ENCODE peak calls at places on chromosomes 7 and 10, in six cellular contexts. G is iPS-NIHi11, F is SK-N-MC, Q is nephron progenitor cell, Z is fibroblast of villous mesenchyme, R is dorsolateral prefrontal cortex. H is an unnamed sample.

GRCh38 chr10:33052476-33052875 is 94.4 kb upstream of the ITGB1 start:
- DNase-seq in Z (no peak), G (no peak), F (no peak), Q (no peak), R (no peak), H (no peak)

GRCh38 chr7:157614457-157615020 is 277.7 kb downstream of the DNAJB6 start:
- DNase-seq in F (no peak), Q (no peak), Z (no peak), G (no peak), R (no peak), H (no peak)

GRCh38 chr7:36851382-36851781 is 127.1 kb upstream of the AOAH start:
- DNase-seq in Z (no peak), R (no peak), F (no peak), Q (no peak), G (no peak), H (no peak)

GRCh38 chr7:147014596-147014995 is 898.0 kb downstream of the CNTNAP2 start:
- DNase-seq in G (no peak), F (no peak), Q (no peak), Z (no peak), R (no peak), H (no peak)

GRCh38 chr7:47551550-47552121 is 30.3 kb downstream of the TNS3 start:
- DNase-seq in F (no peak), G (no peak), Q (no peak), Z (peak; percentile 53), R (no peak), H (no peak)

GRCh38 chr7:112080441-112080840 is 125.8 kb downstream of the DOCK4 start:
- DNase-seq in F (no peak), Q (no peak), Z (peak; percentile 89), R (no peak), G (no peak), H (no peak)

GRCh38 chr7:150909192-150909591 is 56.9 kb downstream of the AOC1 start:
- DNase-seq in Z (no peak), Q (no peak), F (no peak), G (no peak), R (no peak), H (peak; percentile 35)

GRCh38 chr10:123782549-123782948 is 109.1 kb downstream of the CPXM2 start:
- DNase-seq in F (no peak), R (no peak), Q (no peak), G (no peak), Z (no peak), H (no peak)

GRCh38 chr7:33195264-33195663 is 65.9 kb downstream of the BBS9 start:
- DNase-seq in R (no peak), F (no peak), G (no peak), Q (no peak), Z (peak; percentile 69), H (no peak)

GRCh38 chr7:116953372-116953726 is at the start of gene ST7:
- DNase-seq in R (peak; percentile 39), Z (peak; percentile 71), Q (peak; percentile 64), G (peak; percentile 67), F (no peak), H (peak; percentile 48)

GRCh38 chr10:117550042-117550441 is 7.5 kb downstream of the EMX2 start:
- DNase-seq in Q (no peak), R (no peak), Z (peak; percentile 59), F (no peak), G (no peak), H (no peak)

GRCh38 chr7:101470668-101471067 is 108.0 kb downstream of the COL26A1 start:
- DNase-seq in G (no peak), F (no peak), Z (no peak), Q (no peak), R (no peak), H (no peak)

GRCh38 chr7:33357846-33358245 is 228.5 kb downstream of the BBS9 start:
- DNase-seq in F (no peak), Q (no peak), G (no peak), R (no peak), Z (no peak), H (no peak)

GRCh38 chr10:127569210-127569609 is 20.1 kb downstream of the NPS start:
- DNase-seq in Q (no peak), R (no peak), Z (no peak), F (no peak), G (no peak), H (no peak)

GRCh38 chr7:44305564-44306507 is 19.6 kb downstream of the CAMK2B start:
- DNase-seq in F (no peak), R (peak; percentile 24), Z (no peak), G (no peak), Q (no peak), H (no peak)

GRCh38 chr7:75945297-75946168 is 30.6 kb downstream of the POR start:
- DNase-seq in F (no peak), Z (peak; percentile 94), G (no peak), R (no peak), Q (no peak), H (no peak)

GRCh38 chr7:105399043-105399725 is 10.5 kb upstream of the SRPK2 start:
- DNase-seq in F (no peak), R (no peak), Z (peak; percentile 52), G (no peak), Q (no peak), H (no peak)

GRCh38 chr10:73097305-73097670 is 622 bp upstream of the P4HA1 start:
- DNase-seq in G (no peak), F (no peak), Z (no peak), Q (no peak), R (no peak), H (no peak)

GRCh38 chr7:35253680-35254495 is at the start of gene TBX20:
- DNase-seq in G (peak; percentile 86), R (no peak), Z (peak; percentile 78), Q (peak; percentile 76), F (no peak), H (no peak)

GRCh38 chr10:34254596-34254995 is 560.5 kb downstream of the PARD3 start:
- DNase-seq in Q (no peak), Z (peak; percentile 31), R (no peak), G (no peak), F (no peak), H (no peak)

GRCh38 chr10:31623466-31623865 is 304.4 kb downstream of the ZEB1 start:
- DNase-seq in G (no peak), F (peak; percentile 50), R (no peak), Z (peak; percentile 87), Q (no peak), H (no peak)

GRCh38 chr10:69963178-69963834 is 89.3 kb upstream of the MACROH2A2 start:
- DNase-seq in G (no peak), R (no peak), Q (no peak), Z (no peak), F (no peak), H (no peak)

GRCh38 chr10:2890093-2890492 is 177.3 kb upstream of the PFKP start:
- DNase-seq in Z (no peak), G (no peak), Q (no peak), F (no peak), R (no peak), H (no peak)

GRCh38 chr7:142853739-142854504 is 954 bp upstream of the EPHB6 start:
- DNase-seq in Z (peak; percentile 60), F (no peak), Q (peak; percentile 72), R (no peak), G (peak; percentile 82), H (peak; percentile 73)

GRCh38 chr7:99679032-99679399 is 780 bp downstream of the CYP3A5 start:
- DNase-seq in Q (no peak), F (no peak), G (peak; percentile 22), R (no peak), Z (peak; percentile 46), H (no peak)

GRCh38 chr10:71707240-71707789 is 12.3 kb downstream of the C10orf105 start:
- DNase-seq in F (no peak), Z (no peak), Q (no peak), R (no peak), G (no peak), H (no peak)

GRCh38 chr7:134315679-134316538 is 821 bp downstream of the SLC35B4 start:
- DNase-seq in G (no peak), R (no peak), Q (no peak), Z (peak; percentile 31), F (no peak), H (no peak)

GRCh38 chr10:110356628-110357245 is 52.0 kb upstream of the SMNDC1 start:
- DNase-seq in G (peak; percentile 56), Q (no peak), Z (peak; percentile 89), F (no peak), R (no peak), H (peak; percentile 66)

H was measured in T-cell.